ENCODE peak calls at places on chromosomes 3 and 15, in six cellular contexts. One of them, this sample, is unnamed.

GRCh38 chr15:42094512-42094963 is at the start of gene PLA2G4D:
- DNase-seq in BJ: no peak
- DNase-seq in breast epithelium: no peak
- DNase-seq in stomach: peak; percentile 27
- DNase-seq in naive thymus-derived CD4-positive, alpha-beta T cell: no peak
- DNase-seq in adrenal gland: no peak
- DNase-seq in this sample: no peak

GRCh38 chr3:103440539-103441113 is 1005.8 kb downstream of the ZPLD1 start:
- DNase-seq in stomach: no peak
- DNase-seq in BJ: no peak
- DNase-seq in adrenal gland: no peak
- DNase-seq in naive thymus-derived CD4-positive, alpha-beta T cell: no peak
- DNase-seq in breast epithelium: no peak
- DNase-seq in this sample: no peak

GRCh38 chr3:194851254-194851653 is 165.6 kb downstream of the FAM43A start:
- DNase-seq in naive thymus-derived CD4-positive, alpha-beta T cell: no peak
- DNase-seq in BJ: no peak
- DNase-seq in breast epithelium: no peak
- DNase-seq in stomach: no peak
- DNase-seq in adrenal gland: no peak
- DNase-seq in this sample: no peak

GRCh38 chr3:484302-484701 is 287.7 kb downstream of the CHL1 start:
- DNase-seq in breast epithelium: no peak
- DNase-seq in naive thymus-derived CD4-positive, alpha-beta T cell: no peak
- DNase-seq in stomach: no peak
- DNase-seq in BJ: no peak
- DNase-seq in adrenal gland: no peak
- DNase-seq in this sample: no peak

GRCh38 chr3:186099178-186099577 is 9.7 kb downstream of the ETV5 start:
- DNase-seq in adrenal gland: peak; percentile 89
- DNase-seq in breast epithelium: no peak
- DNase-seq in naive thymus-derived CD4-positive, alpha-beta T cell: no peak
- DNase-seq in stomach: peak; percentile 56
- DNase-seq in BJ: no peak
- DNase-seq in this sample: peak; percentile 74

GRCh38 chr15:33200444-33200843 is 5.9 kb upstream of the FMN1 start:
- DNase-seq in adrenal gland: no peak
- DNase-seq in naive thymus-derived CD4-positive, alpha-beta T cell: no peak
- DNase-seq in stomach: no peak
- DNase-seq in BJ: no peak
- DNase-seq in breast epithelium: no peak
- DNase-seq in this sample: no peak

GRCh38 chr3:147130461-147130860 is 275.9 kb downstream of the ZIC4 start:
- DNase-seq in naive thymus-derived CD4-positive, alpha-beta T cell: no peak
- DNase-seq in breast epithelium: no peak
- DNase-seq in stomach: no peak
- DNase-seq in BJ: peak; percentile 39
- DNase-seq in adrenal gland: no peak
- DNase-seq in this sample: peak; percentile 28

GRCh38 chr15:88399021-88399685 is 68.0 kb downstream of the MRPL46 start:
- DNase-seq in naive thymus-derived CD4-positive, alpha-beta T cell: no peak
- DNase-seq in adrenal gland: no peak
- DNase-seq in BJ: no peak
- DNase-seq in stomach: no peak
- DNase-seq in breast epithelium: no peak
- DNase-seq in this sample: no peak

GRCh38 chr3:11671648-11672100 is 28.0 kb upstream of the VGLL4 start:
- DNase-seq in adrenal gland: no peak
- DNase-seq in naive thymus-derived CD4-positive, alpha-beta T cell: no peak
- DNase-seq in BJ: peak; percentile 59
- DNase-seq in breast epithelium: no peak
- DNase-seq in stomach: no peak
- DNase-seq in this sample: peak; percentile 61

GRCh38 chr3:171345112-171345843 is 114.9 kb downstream of the TNIK start:
- DNase-seq in stomach: no peak
- DNase-seq in BJ: no peak
- DNase-seq in naive thymus-derived CD4-positive, alpha-beta T cell: no peak
- DNase-seq in adrenal gland: no peak
- DNase-seq in breast epithelium: no peak
- DNase-seq in this sample: no peak

DNA sequence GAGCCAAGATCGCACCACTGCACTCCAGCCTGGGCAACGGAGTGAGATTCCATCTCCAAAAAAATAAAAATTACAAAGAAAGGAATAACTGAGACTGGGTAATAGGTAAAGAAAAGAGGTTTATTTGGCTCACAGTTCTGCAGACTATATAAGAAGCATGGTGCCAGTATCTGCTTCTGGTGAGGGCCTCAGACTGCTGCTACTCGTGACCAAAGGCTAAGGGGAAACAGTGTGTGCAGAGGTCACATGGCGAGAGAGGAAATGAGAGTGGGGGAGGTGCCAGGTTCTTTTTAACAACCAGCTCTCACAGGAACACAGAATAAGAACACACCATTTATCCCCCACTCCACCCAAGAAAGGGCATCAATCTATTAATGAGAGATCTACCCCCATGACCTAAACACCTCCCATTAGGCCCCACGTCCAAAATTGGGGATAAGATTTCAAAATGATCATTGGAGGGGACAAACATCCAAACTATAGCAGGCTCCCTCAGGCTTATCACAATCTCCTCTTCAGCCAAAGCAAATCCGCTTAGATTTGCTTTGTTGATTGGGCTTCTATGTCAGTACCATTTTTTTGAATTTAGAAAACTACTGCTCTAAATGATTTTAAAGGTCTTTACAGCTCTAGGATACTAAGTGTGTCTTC is 84.1 kb upstream of the TBL1XR1 start:
- DNase-seq in adrenal gland: no peak
- DNase-seq in BJ: no peak
- DNase-seq in breast epithelium: no peak
- DNase-seq in naive thymus-derived CD4-positive, alpha-beta T cell: no peak
- DNase-seq in stomach: no peak
- DNase-seq in this sample: no peak
- H3K4me3 ChIP-seq in adrenal gland: no peak overlapping the region
- H3K4me3 ChIP-seq in BJ: no peak overlapping the region
- H3K4me3 ChIP-seq in breast epithelium: no peak overlapping the region
- H3K4me3 ChIP-seq in naive thymus-derived CD4-positive, alpha-beta T cell: no peak overlapping the region
- H3K4me3 ChIP-seq in stomach: no peak overlapping the region
- H3K4me3 ChIP-seq in this sample: no peak overlapping the region

DNA sequence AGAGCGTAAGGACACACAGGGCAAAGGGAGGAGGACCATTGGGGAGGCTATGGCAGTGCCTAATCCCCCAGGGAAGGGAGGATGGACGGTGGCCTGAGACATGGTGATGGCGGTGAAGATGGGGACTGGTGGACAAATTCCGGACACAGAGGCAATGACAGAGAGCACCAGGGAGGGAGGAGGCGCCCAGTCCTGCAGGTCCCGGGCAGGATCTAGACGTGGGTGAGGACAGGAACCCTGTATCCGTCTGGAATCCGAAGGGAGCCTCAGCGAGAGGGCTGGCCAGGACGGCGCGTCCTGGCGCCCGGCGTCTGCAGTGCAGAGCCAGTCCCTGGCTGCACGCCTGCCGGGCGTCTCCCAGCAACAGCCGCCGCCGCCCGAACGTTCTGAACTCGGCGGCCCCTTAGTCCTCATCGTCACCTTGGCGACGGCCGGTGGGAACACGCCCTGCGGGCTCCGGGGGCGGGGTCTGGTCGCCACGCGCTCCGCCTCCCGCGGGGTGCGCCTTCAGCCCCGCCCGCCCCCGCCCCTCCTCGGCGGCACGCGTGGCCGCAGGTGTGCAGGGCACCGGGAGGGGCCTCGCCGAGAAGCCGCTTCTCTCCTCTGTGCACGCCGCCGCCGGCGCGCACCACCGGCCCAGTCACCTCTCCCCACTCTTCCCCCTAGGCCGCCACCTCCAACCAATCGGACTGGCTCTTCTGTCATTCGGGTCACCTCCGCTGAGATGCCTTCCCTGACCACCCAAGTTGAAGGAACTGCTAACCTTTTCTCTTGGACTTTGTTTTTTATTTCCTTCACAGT is 11.6 kb downstream of the XIRP1 start:
- DNase-seq in breast epithelium: peak; percentile 92
- DNase-seq in stomach: peak; percentile 97
- DNase-seq in naive thymus-derived CD4-positive, alpha-beta T cell: peak; percentile 85
- DNase-seq in BJ: peak; percentile 30
- DNase-seq in adrenal gland: peak; percentile 92
- DNase-seq in this sample: peak; percentile 76
- H3K4me3 ChIP-seq in breast epithelium: peak overlapping the region; percentile 17
- H3K4me3 ChIP-seq in stomach: peak overlapping the region; percentile 36
- H3K4me3 ChIP-seq in naive thymus-derived CD4-positive, alpha-beta T cell: peak overlapping the region; percentile 74
- H3K4me3 ChIP-seq in BJ: peak overlapping the region; percentile 40
- H3K4me3 ChIP-seq in adrenal gland: peak overlapping the region; percentile 8
- H3K4me3 ChIP-seq in this sample: peak overlapping the region; percentile 43

GRCh38 chr3:37174532-37175126 is at the start of gene LRRFIP2:
- DNase-seq in breast epithelium: no peak
- DNase-seq in naive thymus-derived CD4-positive, alpha-beta T cell: peak; percentile 6
- DNase-seq in BJ: no peak
- DNase-seq in stomach: no peak
- DNase-seq in adrenal gland: no peak
- DNase-seq in this sample: peak; percentile 85

GRCh38 chr3:37171144-37171543 is 3.2 kb downstream of the LRRFIP2 start:
- DNase-seq in BJ: no peak
- DNase-seq in breast epithelium: no peak
- DNase-seq in stomach: no peak
- DNase-seq in adrenal gland: no peak
- DNase-seq in naive thymus-derived CD4-positive, alpha-beta T cell: no peak
- DNase-seq in this sample: no peak

GRCh38 chr3:37170097-37170496 is 4.3 kb downstream of the LRRFIP2 start:
- DNase-seq in breast epithelium: no peak
- DNase-seq in BJ: no peak
- DNase-seq in adrenal gland: no peak
- DNase-seq in stomach: no peak
- DNase-seq in naive thymus-derived CD4-positive, alpha-beta T cell: no peak
- DNase-seq in this sample: peak; percentile 16

GRCh38 chr3:37170513-37170912 is 3.9 kb downstream of the LRRFIP2 start:
- DNase-seq in naive thymus-derived CD4-positive, alpha-beta T cell: no peak
- DNase-seq in breast epithelium: no peak
- DNase-seq in BJ: no peak
- DNase-seq in adrenal gland: no peak
- DNase-seq in stomach: no peak
- DNase-seq in this sample: no peak

GRCh38 chr3:37173806-37174205 is 576 bp downstream of the LRRFIP2 start:
- DNase-seq in stomach: no peak
- DNase-seq in BJ: no peak
- DNase-seq in adrenal gland: no peak
- DNase-seq in breast epithelium: no peak
- DNase-seq in naive thymus-derived CD4-positive, alpha-beta T cell: no peak
- DNase-seq in this sample: no peak
- H3K4me3 ChIP-seq in stomach: no peak overlapping the region
- H3K4me3 ChIP-seq in BJ: peak overlapping the region; percentile 87
- H3K4me3 ChIP-seq in adrenal gland: no peak overlapping the region
- H3K4me3 ChIP-seq in breast epithelium: no peak overlapping the region
- H3K4me3 ChIP-seq in naive thymus-derived CD4-positive, alpha-beta T cell: no peak overlapping the region
- H3K4me3 ChIP-seq in this sample: peak overlapping the region; percentile 2

GRCh38 chr3:9647450-9647849 is 1.9 kb upstream of the MTMR14 start:
- DNase-seq in breast epithelium: no peak
- DNase-seq in stomach: no peak
- DNase-seq in BJ: no peak
- DNase-seq in naive thymus-derived CD4-positive, alpha-beta T cell: no peak
- DNase-seq in adrenal gland: no peak
- DNase-seq in this sample: no peak
- H3K4me3 ChIP-seq in breast epithelium: no peak overlapping the region
- H3K4me3 ChIP-seq in stomach: no peak overlapping the region
- H3K4me3 ChIP-seq in BJ: no peak overlapping the region
- H3K4me3 ChIP-seq in naive thymus-derived CD4-positive, alpha-beta T cell: no peak overlapping the region
- H3K4me3 ChIP-seq in adrenal gland: no peak overlapping the region
- H3K4me3 ChIP-seq in this sample: no peak overlapping the region

DNA sequence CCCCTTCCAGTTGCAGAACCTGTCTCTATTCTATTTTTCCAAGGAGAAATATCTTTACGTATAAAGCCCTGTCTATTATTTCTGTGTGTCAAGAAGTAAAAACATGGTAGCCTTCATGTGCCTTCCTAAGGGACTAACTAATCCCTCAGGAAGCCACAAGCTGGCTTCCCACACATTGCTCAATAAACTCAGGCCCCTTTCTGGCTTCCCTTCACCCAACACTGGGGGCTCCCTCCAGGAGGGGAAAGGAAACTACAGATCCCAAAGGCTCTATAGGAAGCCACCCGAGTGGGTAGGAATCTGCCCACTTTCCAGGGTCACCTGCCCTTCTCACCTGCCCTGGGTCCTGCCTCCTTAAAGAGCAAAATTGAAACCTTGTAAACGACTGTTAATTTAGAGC is 4.6 kb downstream of the TLE3 start:
- DNase-seq in adrenal gland: no peak
- DNase-seq in stomach: no peak
- DNase-seq in breast epithelium: no peak
- DNase-seq in naive thymus-derived CD4-positive, alpha-beta T cell: no peak
- DNase-seq in BJ: no peak
- DNase-seq in this sample: no peak
- H3K4me3 ChIP-seq in adrenal gland: no peak overlapping the region
- H3K4me3 ChIP-seq in stomach: peak overlapping the region; percentile 21
- H3K4me3 ChIP-seq in breast epithelium: no peak overlapping the region
- H3K4me3 ChIP-seq in naive thymus-derived CD4-positive, alpha-beta T cell: no peak overlapping the region
- H3K4me3 ChIP-seq in BJ: no peak overlapping the region
- H3K4me3 ChIP-seq in this sample: no peak overlapping the region

GRCh38 chr3:112642912-112643506 is 2.1 kb upstream of the CCDC80 start:
- DNase-seq in naive thymus-derived CD4-positive, alpha-beta T cell: peak; percentile 77
- DNase-seq in BJ: no peak
- DNase-seq in stomach: peak; percentile 79
- DNase-seq in adrenal gland: peak; percentile 88
- DNase-seq in breast epithelium: peak; percentile 67
- DNase-seq in this sample: peak; percentile 93

GRCh38 chr3:112640864-112641751 is at the start of gene CCDC80:
- DNase-seq in naive thymus-derived CD4-positive, alpha-beta T cell: no peak
- DNase-seq in adrenal gland: no peak
- DNase-seq in breast epithelium: no peak
- DNase-seq in BJ: peak; percentile 78
- DNase-seq in stomach: no peak
- DNase-seq in this sample: peak; percentile 97

GRCh38 chr3:112638327-112639020 is 2.5 kb downstream of the CCDC80 start:
- DNase-seq in BJ: no peak
- DNase-seq in adrenal gland: no peak
- DNase-seq in naive thymus-derived CD4-positive, alpha-beta T cell: no peak
- DNase-seq in breast epithelium: no peak
- DNase-seq in stomach: no peak
- DNase-seq in this sample: peak; percentile 66

GRCh38 chr3:112639451-112640332 is 1.3 kb downstream of the CCDC80 start:
- DNase-seq in naive thymus-derived CD4-positive, alpha-beta T cell: no peak
- DNase-seq in stomach: no peak
- DNase-seq in BJ: no peak
- DNase-seq in adrenal gland: no peak
- DNase-seq in breast epithelium: no peak
- DNase-seq in this sample: peak; percentile 56

DNA sequence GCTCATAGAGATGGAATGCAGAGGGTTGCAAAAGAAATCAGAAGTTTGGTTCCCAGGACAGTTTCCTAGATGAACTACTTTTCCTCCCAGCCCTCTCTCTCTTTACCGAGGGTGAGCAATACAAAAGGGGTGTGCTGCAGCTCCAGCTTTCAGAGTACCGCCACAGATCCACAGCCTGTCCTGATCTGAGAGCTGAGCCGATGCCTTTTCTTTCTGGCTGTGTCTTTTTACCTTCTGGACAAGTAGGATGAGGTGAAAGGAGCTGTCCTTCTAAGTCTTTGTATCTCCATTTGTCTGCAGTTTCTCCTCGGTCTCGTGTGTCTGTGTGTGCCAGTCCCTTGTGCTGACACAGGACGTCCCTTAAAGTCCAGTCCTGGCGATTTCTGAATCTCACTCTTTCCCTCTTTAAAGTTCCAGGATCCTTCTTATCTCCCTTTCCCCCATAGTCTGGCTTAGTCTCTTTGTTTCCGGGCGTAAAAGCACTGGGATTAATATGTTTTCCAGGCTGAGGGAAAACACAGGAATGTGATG is 545 bp downstream of the CCDC80 start:
- DNase-seq in breast epithelium: no peak
- DNase-seq in stomach: no peak
- DNase-seq in adrenal gland: no peak
- DNase-seq in naive thymus-derived CD4-positive, alpha-beta T cell: no peak
- DNase-seq in BJ: peak; percentile 60
- DNase-seq in this sample: peak; percentile 94
- H3K4me3 ChIP-seq in breast epithelium: peak overlapping the region; percentile 53
- H3K4me3 ChIP-seq in stomach: peak overlapping the region; percentile 35
- H3K4me3 ChIP-seq in adrenal gland: peak overlapping the region; percentile 14
- H3K4me3 ChIP-seq in naive thymus-derived CD4-positive, alpha-beta T cell: no peak overlapping the region
- H3K4me3 ChIP-seq in BJ: peak overlapping the region; percentile 58
- H3K4me3 ChIP-seq in this sample: peak overlapping the region; percentile 86

This sample was measured in fibroblast of mammary gland.